ENCODE peak calls at places on chromosomes 11 and 22, in eight cellular contexts. One of them, this sample, is unnamed. For H3K4me1, the result is how much of the 10 kb centered on the place peaks cover.

GRCh38 chr11:102617491-102618026 is 7.6 kb downstream of the MMP20 start:
- DNase-seq in lower lobe of right lung: no peak
- DNase-seq in cardiac muscle cell: no peak
- DNase-seq in right lobe of liver: no peak
- DNase-seq in fibroblast of lung: no peak
- DNase-seq in left ventricle myocardium inferior: no peak
- DNase-seq in body of pancreas: no peak
- DNase-seq in A549: no peak
- DNase-seq in this sample: no peak

GRCh38 chr11:119530503-119530902 is 107.5 kb upstream of the THY1 start:
- DNase-seq in lower lobe of right lung: no peak
- DNase-seq in cardiac muscle cell: no peak
- DNase-seq in right lobe of liver: no peak
- DNase-seq in fibroblast of lung: no peak
- DNase-seq in left ventricle myocardium inferior: no peak
- DNase-seq in body of pancreas: no peak
- DNase-seq in A549: no peak
- DNase-seq in this sample: no peak

GRCh38 chr11:75350743-75351540 is 519 bp downstream of the ARRB1 start:
- DNase-seq in lower lobe of right lung: peak
- DNase-seq in cardiac muscle cell: no peak
- DNase-seq in right lobe of liver: peak
- DNase-seq in fibroblast of lung: peak
- DNase-seq in left ventricle myocardium inferior: peak
- DNase-seq in body of pancreas: peak
- DNase-seq in A549: no peak
- DNase-seq in this sample: peak

GRCh38 chr11:60377737-60378136 is 595 bp upstream of the MS4A7 start:
- DNase-seq in lower lobe of right lung: peak
- DNase-seq in cardiac muscle cell: no peak
- DNase-seq in right lobe of liver: no peak
- DNase-seq in fibroblast of lung: no peak
- DNase-seq in left ventricle myocardium inferior: peak
- DNase-seq in body of pancreas: peak
- DNase-seq in A549: no peak
- DNase-seq in this sample: peak

GRCh38 chr22:38272373-38273134 is at the start of gene TMEM184B:
- DNase-seq in lower lobe of right lung: peak
- DNase-seq in cardiac muscle cell: peak
- DNase-seq in right lobe of liver: peak
- DNase-seq in fibroblast of lung: peak
- DNase-seq in left ventricle myocardium inferior: peak
- DNase-seq in body of pancreas: peak
- DNase-seq in A549: peak
- DNase-seq in this sample: peak

GRCh38 chr11:125338886-125339811 is 156.9 kb downstream of the FEZ1 start:
- DNase-seq in lower lobe of right lung: peak
- DNase-seq in cardiac muscle cell: no peak
- DNase-seq in right lobe of liver: peak
- DNase-seq in fibroblast of lung: peak
- DNase-seq in left ventricle myocardium inferior: no peak
- DNase-seq in body of pancreas: no peak
- DNase-seq in A549: no peak
- DNase-seq in this sample: no peak

GRCh38 chr22:37501610-37502341 is 15.6 kb upstream of the MFNG start:
- DNase-seq in lower lobe of right lung: peak
- DNase-seq in cardiac muscle cell: no peak
- DNase-seq in right lobe of liver: peak
- DNase-seq in fibroblast of lung: peak
- DNase-seq in left ventricle myocardium inferior: peak
- DNase-seq in body of pancreas: peak
- DNase-seq in A549: peak
- DNase-seq in this sample: peak

GRCh38 chr11:117842131-117842941 is 17.8 kb upstream of the FXYD2 start:
- DNase-seq in lower lobe of right lung: peak
- DNase-seq in cardiac muscle cell: no peak
- DNase-seq in right lobe of liver: peak
- DNase-seq in fibroblast of lung: no peak
- DNase-seq in left ventricle myocardium inferior: no peak
- DNase-seq in body of pancreas: no peak
- DNase-seq in A549: no peak
- DNase-seq in this sample: no peak

GRCh38 chr11:8959546-8960166 is 4.6 kb downstream of the TMEM9B start:
- DNase-seq in lower lobe of right lung: no peak
- DNase-seq in cardiac muscle cell: peak
- DNase-seq in right lobe of liver: no peak
- DNase-seq in fibroblast of lung: peak
- DNase-seq in left ventricle myocardium inferior: no peak
- DNase-seq in body of pancreas: peak
- DNase-seq in A549: peak
- DNase-seq in this sample: no peak

GRCh38 chr22:11042116-11042515 is 4485.9 kb upstream of the OR11H1 start:
- DNase-seq in lower lobe of right lung: no peak
- DNase-seq in cardiac muscle cell: no peak
- DNase-seq in right lobe of liver: no peak
- DNase-seq in fibroblast of lung: no peak
- DNase-seq in left ventricle myocardium inferior: no peak
- DNase-seq in body of pancreas: no peak
- DNase-seq in A549: no peak
- DNase-seq in this sample: no peak

GRCh38 chr11:92707173-92707619 is 262.3 kb upstream of the MTNR1B start:
- DNase-seq in lower lobe of right lung: no peak
- DNase-seq in cardiac muscle cell: no peak
- DNase-seq in right lobe of liver: no peak
- DNase-seq in fibroblast of lung: no peak
- DNase-seq in left ventricle myocardium inferior: no peak
- DNase-seq in body of pancreas: no peak
- DNase-seq in A549: no peak
- DNase-seq in this sample: no peak

GRCh38 chr11:103047837-103048236 is 44.1 kb downstream of the DCUN1D5 start:
- DNase-seq in lower lobe of right lung: no peak
- DNase-seq in cardiac muscle cell: no peak
- DNase-seq in right lobe of liver: no peak
- DNase-seq in fibroblast of lung: no peak
- DNase-seq in left ventricle myocardium inferior: no peak
- DNase-seq in body of pancreas: no peak
- DNase-seq in A549: no peak
- DNase-seq in this sample: no peak

GRCh38 chr22:39212721-39213376 is 31.9 kb downstream of the PDGFB start:
- DNase-seq in lower lobe of right lung: peak
- DNase-seq in cardiac muscle cell: no peak
- DNase-seq in right lobe of liver: no peak
- DNase-seq in fibroblast of lung: peak
- DNase-seq in left ventricle myocardium inferior: no peak
- DNase-seq in body of pancreas: no peak
- DNase-seq in A549: peak
- DNase-seq in this sample: no peak

GRCh38 chr22:22201185-22201924 is 43.2 kb upstream of the VPREB1 start:
- DNase-seq in lower lobe of right lung: peak
- DNase-seq in cardiac muscle cell: peak
- DNase-seq in right lobe of liver: no peak
- DNase-seq in fibroblast of lung: peak
- DNase-seq in left ventricle myocardium inferior: peak
- DNase-seq in body of pancreas: peak
- DNase-seq in A549: peak
- DNase-seq in this sample: peak

GRCh38 chr22:46009730-46010129 is 32.8 kb upstream of the WNT7B start:
- DNase-seq in lower lobe of right lung: peak
- DNase-seq in cardiac muscle cell: no peak
- DNase-seq in right lobe of liver: peak
- DNase-seq in fibroblast of lung: no peak
- DNase-seq in left ventricle myocardium inferior: peak
- DNase-seq in body of pancreas: peak
- DNase-seq in A549: no peak
- DNase-seq in this sample: peak

GRCh38 chr11:128859563-128860441 is 7.3 kb downstream of the KCNJ1 start:
- DNase-seq in lower lobe of right lung: peak
- DNase-seq in cardiac muscle cell: peak
- DNase-seq in right lobe of liver: peak
- DNase-seq in fibroblast of lung: peak
- DNase-seq in left ventricle myocardium inferior: peak
- DNase-seq in body of pancreas: peak
- DNase-seq in A549: peak
- DNase-seq in this sample: peak

GRCh38 chr11:128865490-128865889 is 1.6 kb downstream of the KCNJ1 start:
- DNase-seq in lower lobe of right lung: no peak
- DNase-seq in cardiac muscle cell: no peak
- DNase-seq in right lobe of liver: no peak
- DNase-seq in fibroblast of lung: no peak
- DNase-seq in left ventricle myocardium inferior: no peak
- DNase-seq in body of pancreas: no peak
- DNase-seq in A549: no peak
- DNase-seq in this sample: no peak

GRCh38 chr11:128860571-128861361 is 6.3 kb downstream of the KCNJ1 start:
- DNase-seq in lower lobe of right lung: no peak
- DNase-seq in cardiac muscle cell: no peak
- DNase-seq in right lobe of liver: no peak
- DNase-seq in fibroblast of lung: no peak
- DNase-seq in left ventricle myocardium inferior: no peak
- DNase-seq in body of pancreas: no peak
- DNase-seq in A549: no peak
- DNase-seq in this sample: no peak

GRCh38 chr11:128862421-128862820 is 4.7 kb downstream of the KCNJ1 start:
- DNase-seq in lower lobe of right lung: no peak
- DNase-seq in cardiac muscle cell: no peak
- DNase-seq in right lobe of liver: no peak
- DNase-seq in fibroblast of lung: no peak
- DNase-seq in left ventricle myocardium inferior: no peak
- DNase-seq in body of pancreas: no peak
- DNase-seq in A549: no peak
- DNase-seq in this sample: no peak

GRCh38 chr11:128862913-128863660 is 4.0 kb downstream of the KCNJ1 start:
- DNase-seq in lower lobe of right lung: no peak
- DNase-seq in cardiac muscle cell: no peak
- DNase-seq in right lobe of liver: no peak
- DNase-seq in fibroblast of lung: peak
- DNase-seq in left ventricle myocardium inferior: no peak
- DNase-seq in body of pancreas: no peak
- DNase-seq in A549: no peak
- DNase-seq in this sample: no peak
- H3K4me1 ChIP-seq in lower lobe of right lung: under half
- H3K4me1 ChIP-seq in cardiac muscle cell: under half
- H3K4me1 ChIP-seq in right lobe of liver: under half
- H3K4me1 ChIP-seq in fibroblast of lung: under half
- H3K4me1 ChIP-seq in left ventricle myocardium inferior: under half
- H3K4me1 ChIP-seq in body of pancreas: under half
- H3K4me1 ChIP-seq in A549: under half
- H3K4me1 ChIP-seq in this sample: under half

DNA sequence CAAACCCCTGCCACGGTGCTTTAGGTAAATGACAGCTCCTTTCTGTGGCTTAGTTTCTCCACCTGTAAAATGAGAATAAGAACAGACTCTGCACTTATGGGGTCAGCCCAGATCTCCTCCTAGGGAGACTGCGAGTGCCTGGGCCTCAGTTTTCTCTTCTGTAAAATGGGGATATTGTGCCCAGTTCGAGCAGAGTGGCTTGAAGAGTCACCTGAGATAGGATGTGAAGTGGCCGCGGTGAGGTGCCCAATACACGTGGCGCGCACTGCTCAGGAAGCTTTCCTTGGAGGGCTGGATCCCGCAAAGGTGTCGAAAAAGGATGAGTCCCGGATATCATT is 467 bp upstream of the EMID1 start:
- DNase-seq in lower lobe of right lung: no peak
- DNase-seq in cardiac muscle cell: no peak
- DNase-seq in right lobe of liver: no peak
- DNase-seq in fibroblast of lung: no peak
- DNase-seq in left ventricle myocardium inferior: no peak
- DNase-seq in body of pancreas: peak
- DNase-seq in A549: no peak
- DNase-seq in this sample: no peak
- H3K4me3 ChIP-seq in lower lobe of right lung: peak
- H3K4me3 ChIP-seq in cardiac muscle cell: peak
- H3K4me3 ChIP-seq in right lobe of liver: peak
- H3K4me3 ChIP-seq in fibroblast of lung: peak
- H3K4me3 ChIP-seq in left ventricle myocardium inferior: peak
- H3K4me3 ChIP-seq in body of pancreas: no peak
- H3K4me3 ChIP-seq in A549: peak
- H3K4me3 ChIP-seq in this sample: no peak

GRCh38 chr11:45459501-45459900 is 173.4 kb upstream of the SYT13 start:
- DNase-seq in lower lobe of right lung: no peak
- DNase-seq in cardiac muscle cell: no peak
- DNase-seq in right lobe of liver: no peak
- DNase-seq in fibroblast of lung: no peak
- DNase-seq in left ventricle myocardium inferior: no peak
- DNase-seq in body of pancreas: no peak
- DNase-seq in A549: no peak
- DNase-seq in this sample: no peak

GRCh38 chr11:45456686-45457085 is 170.5 kb upstream of the SYT13 start:
- DNase-seq in lower lobe of right lung: no peak
- DNase-seq in cardiac muscle cell: no peak
- DNase-seq in right lobe of liver: no peak
- DNase-seq in fibroblast of lung: no peak
- DNase-seq in left ventricle myocardium inferior: no peak
- DNase-seq in body of pancreas: no peak
- DNase-seq in A549: no peak
- DNase-seq in this sample: no peak

GRCh38 chr11:45458269-45458668 is 172.1 kb upstream of the SYT13 start:
- DNase-seq in lower lobe of right lung: no peak
- DNase-seq in cardiac muscle cell: no peak
- DNase-seq in right lobe of liver: no peak
- DNase-seq in fibroblast of lung: no peak
- DNase-seq in left ventricle myocardium inferior: no peak
- DNase-seq in body of pancreas: no peak
- DNase-seq in A549: no peak
- DNase-seq in this sample: no peak

GRCh38 chr11:45455536-45455935 is 169.4 kb upstream of the SYT13 start:
- DNase-seq in lower lobe of right lung: no peak
- DNase-seq in cardiac muscle cell: no peak
- DNase-seq in right lobe of liver: no peak
- DNase-seq in fibroblast of lung: peak
- DNase-seq in left ventricle myocardium inferior: no peak
- DNase-seq in body of pancreas: no peak
- DNase-seq in A549: no peak
- DNase-seq in this sample: no peak

DNA sequence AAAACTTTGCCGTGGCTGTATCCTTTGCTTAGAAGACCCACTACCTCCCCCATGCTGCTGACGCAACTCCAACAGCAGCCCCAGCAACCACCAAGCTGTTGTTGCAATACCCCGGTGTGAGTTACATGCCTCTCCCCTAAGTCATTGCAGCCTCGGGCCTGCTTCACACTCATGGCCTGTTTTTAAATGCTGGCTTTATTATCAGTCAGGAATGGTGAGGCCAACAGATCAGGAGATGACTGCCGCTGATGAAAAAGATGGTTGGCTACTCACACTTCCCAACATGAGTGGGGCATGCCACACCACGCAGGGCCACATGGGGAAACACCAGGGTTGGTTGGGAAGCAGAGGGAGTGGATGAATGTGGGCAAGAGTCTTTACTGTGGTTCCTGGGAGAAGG is 171.5 kb upstream of the SYT13 start:
- DNase-seq in lower lobe of right lung: no peak
- DNase-seq in cardiac muscle cell: no peak
- DNase-seq in right lobe of liver: no peak
- DNase-seq in fibroblast of lung: peak
- DNase-seq in left ventricle myocardium inferior: no peak
- DNase-seq in body of pancreas: no peak
- DNase-seq in A549: no peak
- DNase-seq in this sample: no peak
- TF ChIP-seq CTCF in lower lobe of right lung: no peak
- TF ChIP-seq CTCF in cardiac muscle cell: no peak
- TF ChIP-seq CTCF in right lobe of liver: no peak
- TF ChIP-seq CTCF in fibroblast of lung: no peak
- TF ChIP-seq CTCF in left ventricle myocardium inferior: no peak
- TF ChIP-seq CTCF in body of pancreas: no peak
- TF ChIP-seq CTCF in A549: no peak
- TF ChIP-seq CTCF in this sample: no peak

GRCh38 chr11:69297926-69298777 is 4.2 kb downstream of the MYEOV start:
- DNase-seq in lower lobe of right lung: peak
- DNase-seq in cardiac muscle cell: no peak
- DNase-seq in right lobe of liver: peak
- DNase-seq in fibroblast of lung: peak
- DNase-seq in left ventricle myocardium inferior: peak
- DNase-seq in body of pancreas: peak
- DNase-seq in A549: peak
- DNase-seq in this sample: peak
- H3K4me1 ChIP-seq in lower lobe of right lung: half or more
- H3K4me1 ChIP-seq in cardiac muscle cell: under half
- H3K4me1 ChIP-seq in right lobe of liver: under half
- H3K4me1 ChIP-seq in fibroblast of lung: half or more
- H3K4me1 ChIP-seq in left ventricle myocardium inferior: half or more
- H3K4me1 ChIP-seq in body of pancreas: under half
- H3K4me1 ChIP-seq in A549: half or more
- H3K4me1 ChIP-seq in this sample: half or more

This sample was measured in mucosa of descending colon.